ENCODE peak calls at places on chromosomes 3 and 15, in five cellular contexts. B is spleen, O is GM23248, Q is hepatocyte, F is cardiac muscle cell. U is an unnamed sample.
A peak's percentile ranks its signal among the peaks of the same experiment; 100 is the strongest.

GRCh38 chr15:59206623-59207183 is at the start of gene LDHAL6B:
- DNase-seq in B (no peak), O (no peak), Q (no peak), F (no peak), U (no peak)

GRCh38 chr15:88653200-88654064 is 14.6 kb downstream of the ISG20 start:
- DNase-seq in B (peak; percentile 66), O (no peak), Q (no peak), F (no peak), U (no peak)

GRCh38 chr3:169041677-169042171 is 621.8 kb downstream of the MECOM start:
- DNase-seq in B (no peak), O (peak; percentile 88), Q (peak; percentile 41), F (peak; percentile 25), U (no peak)

GRCh38 chr3:119647177-119647576 is 13.2 kb downstream of the POPDC2 start:
- DNase-seq in B (no peak), O (no peak), Q (no peak), F (no peak), U (no peak)

GRCh38 chr15:68599560-68600071 is 20.8 kb downstream of the CORO2B start:
- DNase-seq in B (peak; percentile 57), O (peak; percentile 91), Q (peak; percentile 50), F (peak; percentile 57), U (no peak)

GRCh38 chr15:59691194-59691805 is 2.2 kb upstream of the BNIP2 start:
- DNase-seq in B (no peak), O (peak; percentile 67), Q (peak; percentile 63), F (peak; percentile 35), U (peak; percentile 46)

GRCh38 chr3:16318216-16318615 is 53.2 kb downstream of the OXNAD1 start:
- DNase-seq in B (no peak), O (peak; percentile 42), Q (peak; percentile 29), F (no peak), U (no peak)

GRCh38 chr3:144431134-144431533 is 459.5 kb downstream of the DIPK2A start:
- DNase-seq in B (no peak), O (no peak), Q (no peak), F (no peak), U (no peak)

GRCh38 chr3:128489860-128490649 is 2.9 kb downstream of the GATA2 start:
- DNase-seq in B (peak; percentile 81), O (peak; percentile 73), Q (peak; percentile 57), F (peak; percentile 79), U (peak; percentile 48)

GRCh38 chr3:65664436-65664835 is 374.3 kb downstream of the MAGI1 start:
- DNase-seq in B (no peak), O (no peak), Q (no peak), F (no peak), U (no peak)

GRCh38 chr15:69782809-69783208 is 314.9 kb downstream of the TLE3 start:
- DNase-seq in B (no peak), O (no peak), Q (peak; percentile 72), F (peak; percentile 61), U (peak; percentile 51)

GRCh38 chr3:20054549-20054987 is 14.3 kb downstream of the KAT2B start:
- DNase-seq in B (peak; percentile 80), O (peak; percentile 86), Q (peak; percentile 70), F (no peak), U (no peak)

DNA sequence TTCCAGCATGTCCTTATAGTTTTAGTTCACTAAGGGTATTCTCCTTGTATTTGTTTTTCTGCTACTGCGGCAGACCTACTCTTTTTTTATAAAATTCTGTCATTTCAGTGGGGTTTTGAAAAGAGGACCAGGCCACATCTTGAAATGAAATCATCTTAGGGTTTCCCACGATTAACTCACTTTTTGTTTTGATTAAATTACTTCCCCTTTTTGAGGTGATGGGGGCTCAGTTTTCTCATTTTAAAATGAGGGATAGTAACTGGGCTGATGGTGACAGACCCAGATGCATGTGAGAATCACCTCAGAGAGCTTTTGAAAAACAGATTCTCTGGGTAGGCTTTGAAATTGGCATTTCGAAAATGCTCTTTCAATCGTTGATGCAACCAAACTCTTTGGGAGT is 24.2 kb downstream of the UBE2Q2 start:
- DNase-seq in B (no peak), O (no peak), Q (no peak), F (no peak), U (no peak)
- H3K4me1 ChIP-seq in B (peaks cover 24% of the 10 kb centered on the region), O (no peaks in the 10 kb centered on the region), Q (peaks cover 6% of the 10 kb centered on the region), F (peaks cover 12% of the 10 kb centered on the region), U (peaks cover 11% of the 10 kb centered on the region)

GRCh38 chr3:189630667-189631372 is 369 bp upstream of the TP63 start:
- DNase-seq in B (no peak), O (peak; percentile 10), Q (no peak), F (no peak), U (no peak)

GRCh38 chr3:189631409-189631808 is 220 bp downstream of the TP63 start:
- DNase-seq in B (no peak), O (no peak), Q (no peak), F (no peak), U (no peak)

GRCh38 chr3:189629803-189630455 is 1.3 kb upstream of the TP63 start:
- DNase-seq in B (no peak), O (peak; percentile 53), Q (no peak), F (no peak), U (no peak)

GRCh38 chr3:189632238-189632637 is 1.0 kb downstream of the TP63 start:
- DNase-seq in B (no peak), O (no peak), Q (no peak), F (no peak), U (no peak)

GRCh38 chr3:189631373-189631408 is at the start of gene TP63:
- DNase-seq in B (no peak), O (no peak), Q (no peak), F (no peak), U (no peak)
- H3K4me3 ChIP-seq in B (peak within 1 kb of the TSS; percentile 27), O (no peak within 1 kb of the TSS), Q (no peak within 1 kb of the TSS), F (no peak within 1 kb of the TSS), U (no peak within 1 kb of the TSS)

GRCh38 chr3:178095522-178095921 is 440.7 kb upstream of the KCNMB2 start:
- DNase-seq in B (no peak), O (no peak), Q (no peak), F (no peak), U (no peak)

GRCh38 chr3:178100881-178101280 is 435.4 kb upstream of the KCNMB2 start:
- DNase-seq in B (no peak), O (no peak), Q (no peak), F (no peak), U (no peak)

GRCh38 chr3:178096955-178097354 is 439.3 kb upstream of the KCNMB2 start:
- DNase-seq in B (no peak), O (no peak), Q (no peak), F (no peak), U (no peak)

GRCh38 chr3:178099885-178100284 is 436.4 kb upstream of the KCNMB2 start:
- DNase-seq in B (no peak), O (no peak), Q (no peak), F (no peak), U (no peak)

DNA sequence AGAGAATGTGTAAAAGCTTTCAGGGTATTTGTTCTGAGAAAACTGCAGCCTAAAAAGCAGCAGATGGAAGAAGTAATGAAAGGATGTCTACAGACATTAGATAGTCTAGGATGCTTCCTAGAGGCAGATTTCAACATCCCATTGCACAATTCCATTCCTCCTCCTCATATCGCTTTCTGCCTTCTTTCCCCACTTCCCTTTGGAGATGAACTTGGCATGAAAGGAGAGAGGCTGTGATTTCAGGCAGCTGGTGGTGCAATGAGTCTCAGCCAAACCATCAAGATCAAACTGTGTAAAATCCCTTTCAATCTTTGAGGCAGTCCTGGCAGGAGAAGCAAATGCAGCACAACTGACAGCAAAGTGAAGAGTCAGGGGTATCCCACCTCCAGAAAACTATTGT is 438.7 kb upstream of the KCNMB2 start:
- DNase-seq in B (no peak), O (peak; percentile 80), Q (peak; percentile 44), F (no peak), U (no peak)
- H3K4me1 ChIP-seq in B (no peaks in the 10 kb centered on the region), O (peaks cover 9% of the 10 kb centered on the region), Q (no peaks in the 10 kb centered on the region), F (no peaks in the 10 kb centered on the region), U (no peaks in the 10 kb centered on the region)

GRCh38 chr3:10317311-10317960 is 3.5 kb downstream of the SEC13 start:
- DNase-seq in B (no peak), O (no peak), Q (peak; percentile 40), F (no peak), U (peak; percentile 51)

GRCh38 chr3:10317961-10318350 is 3.0 kb downstream of the SEC13 start:
- DNase-seq in B (no peak), O (no peak), Q (no peak), F (no peak), U (no peak)

GRCh38 chr3:10319804-10320203 is 1.1 kb downstream of the SEC13 start:
- DNase-seq in B (no peak), O (peak; percentile 32), Q (no peak), F (no peak), U (no peak)

GRCh38 chr3:10320320-10320677 is 613 bp downstream of the SEC13 start:
- DNase-seq in B (peak; percentile 61), O (peak; percentile 47), Q (no peak), F (no peak), U (no peak)

GRCh38 chr3:10319251-10319650 is 1.7 kb downstream of the SEC13 start:
- DNase-seq in B (no peak), O (no peak), Q (no peak), F (no peak), U (no peak)
- H3K4me3 ChIP-seq in B (peak overlapping the region; percentile 89), O (peak overlapping the region; percentile 92), Q (peak overlapping the region; percentile 21), F (no peak overlapping the region), U (peak overlapping the region; percentile 73)

GRCh38 chr15:91316123-91316522 is 216.1 kb downstream of the SV2B start:
- DNase-seq in B (no peak), O (no peak), Q (no peak), F (no peak), U (no peak)

GRCh38 chr15:91320106-91320505 is 220.0 kb downstream of the SV2B start:
- DNase-seq in B (no peak), O (no peak), Q (no peak), F (no peak), U (no peak)

GRCh38 chr15:91318976-91319714 is 219.1 kb downstream of the SV2B start:
- DNase-seq in B (no peak), O (no peak), Q (no peak), F (no peak), U (no peak)

GRCh38 chr15:91319715-91320059 is 219.6 kb downstream of the SV2B start:
- DNase-seq in B (no peak), O (no peak), Q (no peak), F (no peak), U (no peak)
- H3K4me1 ChIP-seq in B (peaks cover 8% of the 10 kb centered on the region), O (no peaks in the 10 kb centered on the region), Q (no peaks in the 10 kb centered on the region), F (peaks cover 16% of the 10 kb centered on the region), U (no peaks in the 10 kb centered on the region)